ENCODE peak calls at places on chromosomes 12 and 14, in seven cellular contexts. W, V, R, O, D, F and U are unnamed samples. For H3K4me1 and H3K9me3, the result is how much of the 10 kb centered on the place peaks cover.

GRCh38 chr14:38481939-38482678 is 226.2 kb upstream of the CLEC14A start:
- DNase-seq in W (no peak), V (no peak), R (no peak), O (no peak), D (peak), F (no peak), U (no peak)

GRCh38 chr12:32568241-32568640 is 110.9 kb upstream of the DNM1L start:
- DNase-seq in W (no peak), V (no peak), R (no peak), O (peak), D (peak), F (no peak), U (no peak)

GRCh38 chr12:131796754-131797587 is 31.2 kb upstream of the MMP17 start:
- DNase-seq in W (no peak), V (no peak), R (no peak), O (no peak), D (no peak), F (no peak), U (no peak)

GRCh38 chr12:102107970-102108369 is 11.9 kb downstream of the NUP37 start:
- DNase-seq in W (no peak), V (no peak), R (no peak), O (peak), D (no peak), F (no peak), U (no peak)

GRCh38 chr14:93708800-93709199 is 79.5 kb downstream of the PRIMA1 start:
- DNase-seq in W (no peak), V (no peak), R (peak), O (no peak), D (no peak), F (no peak), U (no peak)

GRCh38 chr12:106769078-106769477 is 5.4 kb upstream of the RIC8B start:
- DNase-seq in W (no peak), V (no peak), R (no peak), O (no peak), D (peak), F (no peak), U (no peak)

GRCh38 chr12:63802012-63802608 is 22.4 kb downstream of the RXYLT1 start:
- DNase-seq in W (no peak), V (no peak), R (no peak), O (peak), D (peak), F (peak), U (no peak)

GRCh38 chr12:64625243-64626077 is 15.2 kb downstream of the RASSF3 start:
- DNase-seq in W (peak), V (no peak), R (no peak), O (peak), D (peak), F (peak), U (peak)

GRCh38 chr14:61918998-61919397 is 156.8 kb downstream of the SNAPC1 start:
- DNase-seq in W (no peak), V (no peak), R (no peak), O (no peak), D (no peak), F (no peak), U (no peak)

GRCh38 chr12:22447223-22447622 is 97.1 kb downstream of the C2CD5 start:
- DNase-seq in W (no peak), V (no peak), R (no peak), O (no peak), D (no peak), F (no peak), U (no peak)

GRCh38 chr12:84397279-84397678 is 515.3 kb downstream of the SLC6A15 start:
- DNase-seq in W (no peak), V (no peak), R (no peak), O (no peak), D (peak), F (no peak), U (no peak)

GRCh38 chr12:40146800-40147797 is 41.2 kb upstream of the SLC2A13 start:
- DNase-seq in W (no peak), V (no peak), R (no peak), O (no peak), D (no peak), F (no peak), U (no peak)

GRCh38 chr14:95564060-95564459 is 29.2 kb downstream of the GLRX5 start:
- DNase-seq in W (no peak), V (no peak), R (no peak), O (no peak), D (peak), F (no peak), U (no peak)

GRCh38 chr14:101496779-101497420 is 64.4 kb upstream of the DIO3 start:
- DNase-seq in W (peak), V (no peak), R (peak), O (no peak), D (no peak), F (no peak), U (peak)

GRCh38 chr12:9719835-9720234 is 13.1 kb downstream of the CLECL1 start:
- DNase-seq in W (no peak), V (no peak), R (no peak), O (no peak), D (no peak), F (no peak), U (no peak)

GRCh38 chr12:28611115-28611435 is 420.8 kb downstream of the CCDC91 start:
- DNase-seq in W (no peak), V (no peak), R (no peak), O (peak), D (peak), F (no peak), U (no peak)

GRCh38 chr12:121580959-121581680 is at the start of gene KDM2B:
- DNase-seq in W (peak), V (peak), R (peak), O (no peak), D (peak), F (peak), U (peak)

GRCh38 chr14:95297832-95298231 is 21.9 kb downstream of the CLMN start:
- DNase-seq in W (no peak), V (peak), R (no peak), O (no peak), D (no peak), F (no peak), U (no peak)

GRCh38 chr14:91945776-91946305 is 1.7 kb downstream of the FBLN5 start:
- DNase-seq in W (no peak), V (no peak), R (peak), O (no peak), D (peak), F (no peak), U (no peak)

GRCh38 chr12:109203480-109203879 is 87.1 kb downstream of the ACACB start:
- DNase-seq in W (no peak), V (no peak), R (no peak), O (no peak), D (no peak), F (no peak), U (no peak)

GRCh38 chr12:19031032-19031431 is 98.5 kb upstream of the PLEKHA5 start:
- DNase-seq in W (no peak), V (no peak), R (no peak), O (peak), D (peak), F (no peak), U (no peak)

GRCh38 chr12:6285532-6286306 is 24.8 kb upstream of the PLEKHG6 start:
- DNase-seq in W (no peak), V (no peak), R (no peak), O (peak), D (peak), F (no peak), U (no peak)

GRCh38 chr12:46209914-46210834 is 58.7 kb downstream of the SLC38A1 start:
- DNase-seq in W (peak), V (peak), R (no peak), O (peak), D (no peak), F (peak), U (peak)

DNA sequence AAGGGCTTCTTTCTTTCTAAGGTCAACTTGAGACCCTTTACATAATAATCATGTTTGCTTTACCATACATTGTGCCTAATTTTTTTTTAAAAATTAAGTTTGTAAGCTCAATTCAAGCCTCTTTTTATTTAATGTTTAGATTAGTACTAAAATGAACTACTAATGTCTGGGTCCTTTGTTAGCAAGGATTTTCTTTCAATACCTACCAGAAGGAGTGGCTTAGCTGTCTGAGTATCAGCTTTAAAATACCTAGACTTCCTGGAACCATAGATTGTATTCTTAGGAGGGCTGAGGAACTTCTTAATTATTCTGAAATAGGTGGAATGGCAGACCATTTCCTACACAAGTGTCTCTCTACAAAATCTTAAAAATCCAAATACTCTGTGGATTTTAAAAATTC is 122.1 kb downstream of the HMGA2 start:
- DNase-seq in W (no peak), V (no peak), R (no peak), O (no peak), D (no peak), F (no peak), U (no peak)
- H3K4me1 ChIP-seq in W (under half), V (under half), R (under half), O (half or more), D (half or more), F (under half), U (under half)

GRCh38 chr12:16605666-16606116 is 271 bp downstream of the LMO3 start:
- DNase-seq in W (no peak), V (peak), R (no peak), O (peak), D (peak), F (no peak), U (no peak)
- H3K4me3 ChIP-seq in W (peak), V (no peak), R (peak), O (peak), D (peak), F (no peak), U (peak)

DNA sequence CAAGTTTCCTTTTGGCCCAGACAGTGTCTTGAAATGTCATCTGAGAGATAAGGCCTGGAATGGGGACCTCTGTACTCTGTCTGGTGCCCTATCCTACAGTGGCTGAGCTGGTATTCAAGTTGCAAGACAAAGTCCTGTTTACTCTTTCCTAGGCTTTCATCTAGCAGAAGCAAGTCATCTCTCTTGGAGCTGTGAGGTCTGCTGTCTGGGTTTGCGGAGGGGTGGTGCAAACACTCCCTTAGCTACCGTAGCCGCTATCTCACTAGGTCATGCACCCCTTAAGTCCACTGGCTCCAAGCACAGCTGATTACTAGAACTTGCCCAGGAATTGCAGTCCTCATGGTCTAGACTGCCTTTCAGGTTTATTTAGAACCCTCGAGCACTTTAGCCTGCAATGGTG is 149.7 kb upstream of the SLC16A7 start:
- DNase-seq in W (no peak), V (no peak), R (no peak), O (no peak), D (no peak), F (peak), U (no peak)
- H3K9me3 ChIP-seq in W (under half), V (under half), R (under half), O (under half), D (under half), F (under half), U (under half)

DNA sequence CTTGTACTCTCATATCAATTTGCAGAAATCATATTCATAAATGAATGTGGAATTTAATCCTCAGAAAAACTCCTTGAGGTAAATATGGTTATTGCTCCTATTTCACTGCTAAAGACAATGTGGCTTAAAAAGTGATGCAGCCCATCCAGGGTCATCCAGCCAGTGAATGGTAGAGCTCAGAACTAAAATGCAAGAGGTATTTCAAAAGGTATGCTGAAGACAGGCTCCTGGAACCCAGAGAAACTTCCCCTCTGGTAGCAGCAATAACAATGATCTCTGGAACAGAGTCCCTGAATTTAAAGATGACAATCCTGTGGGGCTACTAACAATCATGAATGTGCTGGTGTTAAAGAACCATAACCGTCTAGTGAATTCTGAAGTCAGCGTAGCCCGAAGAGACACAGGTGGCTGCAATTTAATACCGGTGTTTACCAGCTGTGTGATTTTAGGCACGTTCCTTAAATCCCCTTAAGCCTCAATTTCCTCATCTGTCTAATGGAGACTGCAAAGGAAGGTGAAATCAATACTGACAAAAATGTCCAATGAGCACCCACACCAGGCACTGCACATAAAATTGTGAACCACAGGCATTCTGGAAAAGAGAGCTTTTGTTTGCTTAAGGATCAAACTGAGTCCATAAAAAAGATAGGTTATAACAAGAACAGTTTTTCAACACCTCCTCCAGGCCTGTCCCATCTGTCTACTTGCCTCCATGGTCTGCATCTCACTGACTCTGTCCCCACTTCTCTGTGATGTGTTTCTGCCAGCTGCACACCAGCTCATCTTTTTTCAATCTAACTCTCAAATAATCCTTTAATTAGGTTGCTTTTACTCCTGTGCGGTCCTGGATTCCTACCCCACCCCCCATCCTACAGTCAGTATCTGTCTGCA is 10.5 kb downstream of the TM7SF3 start:
- DNase-seq in W (no peak), V (no peak), R (no peak), O (no peak), D (no peak), F (no peak), U (no peak)
- H3K4me1 ChIP-seq in W (under half), V (under half), R (under half), O (under half), D (under half), F (under half), U (under half)